ENCODE peak calls at places on chromosomes 7 and 10, in five cellular contexts. B is IMR-90, L is uterus, F is tibial nerve, C is suprapubic skin. E is an unnamed sample.
A peak's percentile ranks its signal among the peaks of the same experiment; 100 is the strongest.

GRCh38 chr7:43586251-43586900 is 3.5 kb downstream of the STK17A start:
- DNase-seq in C (no peak), F (no peak), L (no peak), B (peak; percentile 49), E (no peak)

GRCh38 chr7:24653316-24654085 is 80.2 kb downstream of the PALS2 start:
- DNase-seq in F (no peak), L (no peak), C (no peak), B (no peak), E (no peak)

GRCh38 chr10:132518572-132519381 is 18.8 kb upstream of the INPP5A start:
- DNase-seq in C (no peak), B (no peak), F (no peak), L (peak; percentile 63), E (no peak)

GRCh38 chr7:7183061-7183832 is 903 bp downstream of the C1GALT1 start:
- DNase-seq in B (no peak), F (no peak), L (peak; percentile 34), C (peak; percentile 81), E (no peak)

GRCh38 chr10:46092523-46093195 is 46.6 kb upstream of the MSMB start:
- DNase-seq in B (no peak), F (no peak), L (no peak), C (peak; percentile 20), E (peak; percentile 75)

GRCh38 chr10:110822708-110823291 is 48.9 kb upstream of the PDCD4 start:
- DNase-seq in L (no peak), B (no peak), F (no peak), C (no peak), E (no peak)

GRCh38 chr7:22192778-22193177 is 164.2 kb downstream of the RAPGEF5 start:
- DNase-seq in L (no peak), F (no peak), C (no peak), B (no peak), E (no peak)

GRCh38 chr10:90734415-90734814 is 123.4 kb downstream of the HTR7 start:
- DNase-seq in C (no peak), L (no peak), B (no peak), F (no peak), E (no peak)

GRCh38 chr7:36262286-36262685 is 109.2 kb downstream of the EEPD1 start:
- DNase-seq in C (no peak), B (no peak), F (no peak), L (no peak), E (no peak)

GRCh38 chr7:79789584-79790345 is 336.3 kb upstream of the MAGI2 start:
- DNase-seq in F (no peak), L (no peak), B (peak; percentile 68), C (no peak), E (no peak)

GRCh38 chr7:129225931-129226572 is 1.2 kb downstream of the AHCYL2 start:
- DNase-seq in C (no peak), L (no peak), B (peak; percentile 17), F (no peak), E (no peak)

GRCh38 chr7:3043544-3044395 is at the start of gene CARD11:
- DNase-seq in B (no peak), C (peak; percentile 63), L (no peak), F (no peak), E (no peak)

DNA sequence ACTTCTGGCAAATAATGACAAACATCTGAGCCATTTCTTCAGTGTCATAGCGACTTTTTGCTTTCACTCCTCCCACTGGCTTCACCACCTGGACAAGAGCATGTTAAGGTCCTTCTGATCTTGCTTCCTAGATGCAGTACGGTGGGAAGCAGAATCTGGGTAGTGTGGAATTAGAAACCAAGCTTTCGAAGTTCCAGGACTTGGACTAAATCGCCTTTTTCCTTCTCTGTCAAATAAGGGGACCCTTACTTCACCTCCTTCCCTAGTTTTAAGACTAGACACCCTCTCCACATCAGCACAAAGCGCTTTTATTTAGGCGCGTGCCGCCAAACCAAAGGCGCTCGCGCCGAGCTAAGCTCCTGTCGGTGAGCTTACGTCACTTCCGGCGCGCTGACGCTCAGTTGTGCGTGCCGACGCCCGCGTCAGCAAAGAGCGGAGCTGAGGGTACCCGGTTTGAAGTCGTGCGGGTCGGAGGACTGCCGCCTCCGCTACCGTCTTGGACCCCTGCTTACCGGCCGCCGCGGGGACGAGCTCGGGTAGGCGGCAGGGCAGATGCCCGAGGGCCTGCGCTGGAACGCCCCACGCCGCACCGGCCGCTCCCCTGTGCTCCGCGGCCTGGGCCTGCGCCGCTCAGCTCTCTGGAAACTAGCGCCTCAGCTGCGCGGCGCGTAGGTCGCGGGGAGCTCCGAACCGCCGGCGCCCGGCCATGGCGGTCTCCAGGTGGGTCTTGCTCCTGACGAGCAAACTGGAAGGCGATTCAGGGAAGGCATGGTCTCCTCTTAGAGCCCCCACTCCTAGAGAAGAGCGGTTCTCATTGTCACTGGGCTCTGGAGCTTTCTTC is at the start of gene BTAF1:
- DNase-seq in B (peak; percentile 95), L (peak; percentile 91), F (peak; percentile 89), C (peak; percentile 93), E (peak; percentile 97)
- TF ChIP-seq POLR2A in B (peak; percentile 96), L (peak; percentile 92), F (peak; percentile 87), C (peak; percentile 33), E (peak; percentile 89)

GRCh38 chr10:49741108-49741995 is 20.8 kb downstream of the OGDHL start:
- DNase-seq in B (no peak), F (no peak), L (no peak), C (peak; percentile 40), E (peak; percentile 45)
- H3K4me3 ChIP-seq in B (no peak overlapping the region), F (no peak overlapping the region), L (no peak overlapping the region), C (no peak overlapping the region), E (no peak overlapping the region)

DNA sequence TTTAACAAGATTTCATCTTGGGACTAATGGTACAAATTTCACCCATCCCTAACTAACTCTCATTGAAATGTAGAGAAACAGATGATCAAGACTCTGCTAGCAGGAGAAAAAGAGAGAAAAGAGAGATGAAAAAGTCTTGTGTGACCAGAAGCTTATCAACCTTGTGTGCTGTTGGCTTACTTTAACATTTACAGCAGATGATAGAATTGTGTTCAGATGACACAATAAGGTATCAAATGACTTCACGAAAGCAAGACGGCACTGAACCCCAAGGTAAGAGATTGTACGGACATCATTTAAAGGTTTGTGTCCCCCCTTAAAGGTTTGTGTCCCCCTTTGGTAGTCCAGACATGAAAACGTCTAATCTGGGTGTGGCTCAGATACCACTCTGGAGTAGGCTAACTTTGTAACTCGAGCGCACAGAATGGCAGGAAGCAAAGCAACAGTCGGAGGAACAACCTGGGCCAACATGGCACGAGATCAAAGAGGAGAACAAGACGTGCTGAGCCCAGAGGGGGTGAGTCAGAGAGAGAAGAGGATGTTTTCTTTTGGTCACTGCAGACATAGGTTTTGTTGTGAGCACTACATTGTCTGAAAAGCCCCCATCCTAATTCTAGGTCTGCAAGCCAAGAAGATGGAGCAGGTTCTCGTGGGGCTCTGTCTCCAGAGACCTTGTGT is 10.4 kb upstream of the LMBR1 start:
- DNase-seq in B (peak; percentile 19), F (peak; percentile 16), L (no peak), C (no peak), E (no peak)
- TF ChIP-seq POLR2A in B (no peak), F (no peak), L (no peak), C (no peak), E (no peak)

GRCh38 chr10:58240531-58240930 is 27.2 kb downstream of the IPMK start:
- DNase-seq in B (no peak), C (no peak), L (no peak), F (no peak), E (no peak)
- H3K4me3 ChIP-seq in B (no peak overlapping the region), C (no peak overlapping the region), L (no peak overlapping the region), F (no peak overlapping the region), E (no peak overlapping the region)

GRCh38 chr10:73935895-73936294 is 25.0 kb downstream of the PLAU start:
- DNase-seq in C (no peak), B (no peak), F (no peak), L (no peak), E (no peak)

GRCh38 chr10:73932625-73933112 is 21.7 kb downstream of the PLAU start:
- DNase-seq in L (no peak), B (no peak), F (no peak), C (no peak), E (no peak)

GRCh38 chr10:73937333-73938020 is 26.5 kb downstream of the PLAU start:
- DNase-seq in C (no peak), B (no peak), F (no peak), L (no peak), E (no peak)

GRCh38 chr10:73934074-73934473 is 23.1 kb downstream of the PLAU start:
- DNase-seq in C (no peak), B (no peak), F (no peak), L (no peak), E (no peak)

GRCh38 chr10:73931767-73932624 is 21.1 kb downstream of the PLAU start:
- DNase-seq in C (no peak), L (no peak), F (no peak), B (no peak), E (no peak)
- TF ChIP-seq POLR2A in C (no peak), L (no peak), F (no peak), B (no peak), E (no peak)

GRCh38 chr10:81875680-81876252 is 772 bp downstream of the NRG3 start:
- DNase-seq in C (no peak), B (no peak), F (no peak), L (no peak), E (no peak)
- H3K4me3 ChIP-seq in C (peak overlapping the region; percentile 39), B (no peak overlapping the region), F (no peak overlapping the region), L (no peak overlapping the region), E (peak overlapping the region; percentile 58)

DNA sequence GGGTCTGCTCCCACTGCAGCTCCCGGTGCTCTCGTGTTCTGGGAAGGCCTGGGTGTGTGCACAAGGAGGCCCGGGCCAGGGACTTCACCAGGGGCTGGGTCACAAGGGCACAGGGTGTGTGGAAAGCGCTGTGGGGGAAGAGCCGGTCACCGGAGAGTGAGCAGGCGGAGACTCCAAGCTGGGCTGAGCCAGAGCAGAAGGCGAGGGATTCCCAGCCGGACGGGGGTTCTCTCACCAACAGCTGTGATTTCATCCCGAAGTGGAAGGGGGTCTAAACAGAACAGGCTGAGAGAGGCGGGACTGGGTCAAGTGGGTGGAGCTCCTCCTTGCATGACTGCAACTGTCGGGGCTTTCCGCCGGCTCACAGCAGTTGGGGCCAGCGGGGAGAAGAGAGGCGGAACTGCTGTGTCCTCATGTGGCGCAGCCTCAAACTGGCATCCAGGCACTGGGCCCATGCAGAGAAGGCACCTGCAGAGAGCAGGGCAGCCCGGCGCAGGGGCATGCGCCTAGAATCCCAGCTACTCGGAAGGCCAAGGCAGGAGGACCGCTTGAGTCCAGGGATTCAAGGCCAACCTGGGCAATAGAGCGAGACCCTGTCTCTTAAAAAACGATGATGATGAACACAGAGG is 7.6 kb upstream of the ORAI2 start:
- DNase-seq in B (no peak), L (no peak), F (no peak), C (no peak), E (no peak)
- TF ChIP-seq POLR2A in B (no peak), L (no peak), F (no peak), C (no peak), E (no peak)

GRCh38 chr10:80700252-80700651 is 162.6 kb downstream of the SH2D4B start:
- DNase-seq in B (no peak), C (no peak), L (no peak), F (no peak), E (no peak)
- H3K4me3 ChIP-seq in B (no peak overlapping the region), C (no peak overlapping the region), L (no peak overlapping the region), F (no peak overlapping the region), E (no peak overlapping the region)

DNA sequence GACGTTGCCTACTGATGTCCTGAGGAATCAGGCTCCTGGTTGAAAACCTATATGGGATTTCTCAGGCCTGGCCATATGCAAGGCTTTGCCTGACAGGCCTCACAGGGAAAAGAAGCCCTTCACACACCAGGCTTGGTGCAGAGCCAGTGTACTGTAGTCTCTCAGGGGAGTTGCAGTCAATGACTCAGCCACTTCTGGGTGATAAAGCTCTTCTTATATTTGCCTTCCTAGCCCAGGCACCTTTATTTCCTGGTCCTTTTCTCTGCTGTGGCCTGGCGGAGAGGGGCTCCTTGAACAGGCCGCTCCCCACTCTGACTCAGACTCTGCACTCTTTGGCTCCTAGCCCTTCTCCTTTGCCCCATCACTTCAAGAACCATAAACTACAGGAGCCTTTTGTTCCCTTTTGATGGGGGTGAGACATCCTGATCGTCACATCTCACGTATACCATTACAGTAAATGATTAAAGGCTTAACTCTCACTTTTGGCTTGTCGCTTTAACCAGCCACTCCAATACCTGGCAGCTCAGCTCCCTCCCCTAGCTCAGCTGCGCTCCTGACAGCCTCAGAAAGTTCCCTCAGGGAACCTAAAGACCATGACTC is 33.5 kb downstream of the DPY19L1 start:
- DNase-seq in F (no peak), B (peak; percentile 90), C (no peak), L (peak; percentile 18), E (no peak)
- TF ChIP-seq POLR2A in F (no peak), B (no peak), C (no peak), L (no peak), E (no peak)

E was measured in esophagus muscularis mucosa.